ENCODE peak calls at places on chromosomes 11 and 22, in four cellular contexts. One of them, this sample, is unnamed.

GRCh38 chr11:61339490-61339878 is 6.5 kb downstream of the TKFC start:
- DNase-seq in fibroblast of pulmonary artery: no peak
- DNase-seq in skeletal muscle cell: no peak
- DNase-seq in kidney: no peak
- DNase-seq in this sample: no peak

GRCh38 chr22:31089101-31090100 is 8.3 kb downstream of the SMTN start:
- DNase-seq in kidney: no peak
- DNase-seq in fibroblast of pulmonary artery: peak
- DNase-seq in skeletal muscle cell: no peak
- DNase-seq in this sample: peak

GRCh38 chr11:115739878-115740277 is 235.7 kb upstream of the CADM1 start:
- DNase-seq in skeletal muscle cell: no peak
- DNase-seq in fibroblast of pulmonary artery: no peak
- DNase-seq in kidney: no peak
- DNase-seq in this sample: no peak

GRCh38 chr22:24068377-24068680 is 57.2 kb downstream of the CABIN1 start:
- DNase-seq in kidney: no peak
- DNase-seq in fibroblast of pulmonary artery: no peak
- DNase-seq in skeletal muscle cell: no peak
- DNase-seq in this sample: no peak

GRCh38 chr22:30947821-30948454 is 20.6 kb downstream of the MORC2 start:
- DNase-seq in skeletal muscle cell: peak
- DNase-seq in fibroblast of pulmonary artery: peak
- DNase-seq in kidney: no peak
- DNase-seq in this sample: peak

GRCh38 chr11:43905788-43906187 is 25.2 kb downstream of the ALKBH3 start:
- DNase-seq in fibroblast of pulmonary artery: peak
- DNase-seq in skeletal muscle cell: no peak
- DNase-seq in kidney: no peak
- DNase-seq in this sample: peak

GRCh38 chr22:28829358-28830181 is 29.2 kb upstream of the XBP1 start:
- DNase-seq in kidney: peak
- DNase-seq in skeletal muscle cell: peak
- DNase-seq in fibroblast of pulmonary artery: peak
- DNase-seq in this sample: peak

GRCh38 chr11:67667490-67668190 is 6.8 kb downstream of the ALDH3B2 start:
- DNase-seq in fibroblast of pulmonary artery: no peak
- DNase-seq in skeletal muscle cell: no peak
- DNase-seq in kidney: peak
- DNase-seq in this sample: no peak

GRCh38 chr11:61828629-61829407 is 718 bp downstream of the FADS2 start:
- DNase-seq in kidney: peak
- DNase-seq in skeletal muscle cell: no peak
- DNase-seq in fibroblast of pulmonary artery: peak
- DNase-seq in this sample: peak

GRCh38 chr11:58905716-58906547 is 33.4 kb upstream of the GLYATL1 start:
- DNase-seq in skeletal muscle cell: peak
- DNase-seq in kidney: no peak
- DNase-seq in fibroblast of pulmonary artery: peak
- DNase-seq in this sample: peak

GRCh38 chr11:102177974-102178631 is 67.9 kb downstream of the YAP1 start:
- DNase-seq in kidney: no peak
- DNase-seq in fibroblast of pulmonary artery: peak
- DNase-seq in skeletal muscle cell: peak
- DNase-seq in this sample: peak

GRCh38 chr11:116595305-116595880 is 177.4 kb downstream of the BUD13 start:
- DNase-seq in skeletal muscle cell: no peak
- DNase-seq in fibroblast of pulmonary artery: no peak
- DNase-seq in kidney: no peak
- DNase-seq in this sample: no peak

GRCh38 chr11:115304774-115305472 is 199.3 kb downstream of the CADM1 start:
- DNase-seq in kidney: no peak
- DNase-seq in fibroblast of pulmonary artery: no peak
- DNase-seq in skeletal muscle cell: no peak
- DNase-seq in this sample: no peak

GRCh38 chr11:57761301-57762234 is at the start of gene CTNND1:
- DNase-seq in kidney: peak
- DNase-seq in skeletal muscle cell: peak
- DNase-seq in fibroblast of pulmonary artery: peak
- DNase-seq in this sample: peak

GRCh38 chr22:48146426-48146825 is 1384.0 kb downstream of the TBC1D22A start:
- DNase-seq in fibroblast of pulmonary artery: no peak
- DNase-seq in kidney: no peak
- DNase-seq in skeletal muscle cell: no peak
- DNase-seq in this sample: no peak

GRCh38 chr11:9615031-9615451 is 41.6 kb downstream of the WEE1 start:
- DNase-seq in fibroblast of pulmonary artery: no peak
- DNase-seq in skeletal muscle cell: no peak
- DNase-seq in kidney: no peak
- DNase-seq in this sample: peak

GRCh38 chr11:78651136-78651775 is 76.6 kb upstream of the NARS2 start:
- DNase-seq in fibroblast of pulmonary artery: no peak
- DNase-seq in skeletal muscle cell: no peak
- DNase-seq in kidney: no peak
- DNase-seq in this sample: no peak

GRCh38 chr11:10456519-10456918 is 1.5 kb downstream of the AMPD3 start:
- DNase-seq in kidney: no peak
- DNase-seq in fibroblast of pulmonary artery: no peak
- DNase-seq in skeletal muscle cell: no peak
- DNase-seq in this sample: peak

GRCh38 chr22:16654882-16655281 is 62.3 kb upstream of the CCT8L2 start:
- DNase-seq in skeletal muscle cell: no peak
- DNase-seq in kidney: no peak
- DNase-seq in fibroblast of pulmonary artery: no peak
- DNase-seq in this sample: no peak

DNA sequence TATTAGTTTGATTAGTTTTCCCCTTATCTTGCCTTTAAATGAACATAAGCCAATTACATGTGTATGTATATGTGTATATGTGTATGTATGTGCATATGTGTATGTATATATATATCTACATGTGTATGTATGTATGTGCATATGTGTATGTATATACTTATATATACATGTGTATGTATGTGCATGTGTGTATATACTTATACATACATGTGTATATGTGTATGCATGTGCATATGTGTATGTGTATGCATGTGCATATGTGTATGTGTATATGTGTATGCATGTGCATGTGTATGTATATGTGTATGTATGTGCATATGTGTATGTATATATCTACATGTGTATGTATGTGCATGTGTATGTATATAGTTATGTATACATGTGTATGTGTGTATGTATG is 65.5 kb upstream of the CCT8L2 start:
- DNase-seq in skeletal muscle cell: no peak
- DNase-seq in fibroblast of pulmonary artery: no peak
- DNase-seq in kidney: no peak
- DNase-seq in this sample: no peak
- H3K4me3 ChIP-seq in skeletal muscle cell: no peak
- H3K4me3 ChIP-seq in fibroblast of pulmonary artery: no peak
- H3K4me3 ChIP-seq in kidney: no peak
- H3K4me3 ChIP-seq in this sample: no peak

GRCh38 chr22:44748524-44748923 is 3.9 kb upstream of the ARHGAP8 start:
- DNase-seq in fibroblast of pulmonary artery: no peak
- DNase-seq in kidney: no peak
- DNase-seq in skeletal muscle cell: no peak
- DNase-seq in this sample: no peak

GRCh38 chr22:44743247-44743646 is 9.1 kb upstream of the ARHGAP8 start:
- DNase-seq in kidney: peak
- DNase-seq in fibroblast of pulmonary artery: no peak
- DNase-seq in skeletal muscle cell: no peak
- DNase-seq in this sample: no peak

GRCh38 chr22:44743804-44744211 is 8.6 kb upstream of the ARHGAP8 start:
- DNase-seq in fibroblast of pulmonary artery: no peak
- DNase-seq in skeletal muscle cell: no peak
- DNase-seq in kidney: no peak
- DNase-seq in this sample: no peak

GRCh38 chr22:44746836-44747519 is 5.4 kb upstream of the ARHGAP8 start:
- DNase-seq in kidney: no peak
- DNase-seq in skeletal muscle cell: no peak
- DNase-seq in fibroblast of pulmonary artery: no peak
- DNase-seq in this sample: no peak

GRCh38 chr22:44746061-44746789 is 6.2 kb upstream of the ARHGAP8 start:
- DNase-seq in skeletal muscle cell: no peak
- DNase-seq in kidney: no peak
- DNase-seq in fibroblast of pulmonary artery: no peak
- DNase-seq in this sample: no peak
- H3K4me3 ChIP-seq in skeletal muscle cell: no peak
- H3K4me3 ChIP-seq in kidney: no peak
- H3K4me3 ChIP-seq in fibroblast of pulmonary artery: no peak
- H3K4me3 ChIP-seq in this sample: no peak

GRCh38 chr11:16738949-16739262 is 459 bp downstream of the C11orf58 start:
- DNase-seq in kidney: no peak
- DNase-seq in skeletal muscle cell: no peak
- DNase-seq in fibroblast of pulmonary artery: no peak
- DNase-seq in this sample: no peak

GRCh38 chr11:16744128-16744725 is 5.8 kb downstream of the C11orf58 start:
- DNase-seq in skeletal muscle cell: no peak
- DNase-seq in fibroblast of pulmonary artery: no peak
- DNase-seq in kidney: no peak
- DNase-seq in this sample: no peak

GRCh38 chr11:16743478-16743877 is 5.0 kb downstream of the C11orf58 start:
- DNase-seq in kidney: no peak
- DNase-seq in fibroblast of pulmonary artery: no peak
- DNase-seq in skeletal muscle cell: no peak
- DNase-seq in this sample: no peak

GRCh38 chr11:16739326-16739875 is 954 bp downstream of the C11orf58 start:
- DNase-seq in kidney: no peak
- DNase-seq in skeletal muscle cell: no peak
- DNase-seq in fibroblast of pulmonary artery: peak
- DNase-seq in this sample: peak

GRCh38 chr11:16741473-16741872 is 3.0 kb downstream of the C11orf58 start:
- DNase-seq in kidney: no peak
- DNase-seq in fibroblast of pulmonary artery: no peak
- DNase-seq in skeletal muscle cell: no peak
- DNase-seq in this sample: no peak
- H3K4me3 ChIP-seq in kidney: no peak
- H3K4me3 ChIP-seq in fibroblast of pulmonary artery: no peak
- H3K4me3 ChIP-seq in skeletal muscle cell: no peak
- H3K4me3 ChIP-seq in this sample: no peak

DNA sequence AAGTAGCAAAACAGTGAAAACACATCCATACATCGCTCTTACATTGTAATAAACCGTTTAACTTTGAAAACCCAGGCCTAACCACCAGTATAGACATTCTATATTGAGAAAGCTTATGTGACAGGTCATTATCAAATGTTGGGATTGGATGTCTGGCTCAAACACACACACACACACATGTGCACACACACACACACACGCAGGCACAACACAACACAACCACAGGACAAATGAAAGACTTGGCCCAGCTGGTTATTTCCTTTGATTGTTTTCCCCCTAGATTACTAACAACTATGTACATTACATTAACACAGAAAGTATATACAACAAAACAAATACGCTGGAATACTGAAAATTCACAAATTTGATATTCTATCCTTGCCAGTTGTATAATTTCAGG is 119.7 kb downstream of the APOL5 start:
- DNase-seq in skeletal muscle cell: no peak
- DNase-seq in fibroblast of pulmonary artery: peak
- DNase-seq in kidney: no peak
- DNase-seq in this sample: no peak
- H3K4me3 ChIP-seq in skeletal muscle cell: peak
- H3K4me3 ChIP-seq in fibroblast of pulmonary artery: peak
- H3K4me3 ChIP-seq in kidney: no peak
- H3K4me3 ChIP-seq in this sample: peak

GRCh38 chr11:121451178-121451981 is 734 bp upstream of the SORL1 start:
- DNase-seq in kidney: peak
- DNase-seq in fibroblast of pulmonary artery: no peak
- DNase-seq in skeletal muscle cell: no peak
- DNase-seq in this sample: no peak

GRCh38 chr11:121455115-121455514 is 2.3 kb upstream of the SORL1-AS1 start:
- DNase-seq in kidney: no peak
- DNase-seq in fibroblast of pulmonary artery: no peak
- DNase-seq in skeletal muscle cell: no peak
- DNase-seq in this sample: no peak

GRCh38 chr11:121452609-121453150 is at the start of gene SORL1-AS1:
- DNase-seq in fibroblast of pulmonary artery: no peak
- DNase-seq in kidney: no peak
- DNase-seq in skeletal muscle cell: no peak
- DNase-seq in this sample: no peak

GRCh38 chr11:121451982-121452608 is at the start of gene SORL1:
- DNase-seq in kidney: peak
- DNase-seq in fibroblast of pulmonary artery: peak
- DNase-seq in skeletal muscle cell: no peak
- DNase-seq in this sample: peak

GRCh38 chr11:121453589-121454299 is 977 bp upstream of the SORL1-AS1 start:
- DNase-seq in fibroblast of pulmonary artery: no peak
- DNase-seq in kidney: no peak
- DNase-seq in skeletal muscle cell: no peak
- DNase-seq in this sample: no peak
- H3K4me3 ChIP-seq in fibroblast of pulmonary artery: no peak
- H3K4me3 ChIP-seq in kidney: no peak
- H3K4me3 ChIP-seq in skeletal muscle cell: no peak
- H3K4me3 ChIP-seq in this sample: no peak

GRCh38 chr22:27689664-27690063 is 111.9 kb downstream of the MN1 start:
- DNase-seq in fibroblast of pulmonary artery: no peak
- DNase-seq in skeletal muscle cell: no peak
- DNase-seq in kidney: no peak
- DNase-seq in this sample: no peak
- H3K4me3 ChIP-seq in fibroblast of pulmonary artery: no peak
- H3K4me3 ChIP-seq in skeletal muscle cell: no peak
- H3K4me3 ChIP-seq in kidney: no peak
- H3K4me3 ChIP-seq in this sample: no peak

GRCh38 chr11:107857550-107858216 is 904 bp downstream of the SLC35F2 start:
- DNase-seq in fibroblast of pulmonary artery: no peak
- DNase-seq in kidney: no peak
- DNase-seq in skeletal muscle cell: no peak
- DNase-seq in this sample: peak
- H3K4me3 ChIP-seq in fibroblast of pulmonary artery: peak
- H3K4me3 ChIP-seq in kidney: peak
- H3K4me3 ChIP-seq in skeletal muscle cell: peak
- H3K4me3 ChIP-seq in this sample: peak

DNA sequence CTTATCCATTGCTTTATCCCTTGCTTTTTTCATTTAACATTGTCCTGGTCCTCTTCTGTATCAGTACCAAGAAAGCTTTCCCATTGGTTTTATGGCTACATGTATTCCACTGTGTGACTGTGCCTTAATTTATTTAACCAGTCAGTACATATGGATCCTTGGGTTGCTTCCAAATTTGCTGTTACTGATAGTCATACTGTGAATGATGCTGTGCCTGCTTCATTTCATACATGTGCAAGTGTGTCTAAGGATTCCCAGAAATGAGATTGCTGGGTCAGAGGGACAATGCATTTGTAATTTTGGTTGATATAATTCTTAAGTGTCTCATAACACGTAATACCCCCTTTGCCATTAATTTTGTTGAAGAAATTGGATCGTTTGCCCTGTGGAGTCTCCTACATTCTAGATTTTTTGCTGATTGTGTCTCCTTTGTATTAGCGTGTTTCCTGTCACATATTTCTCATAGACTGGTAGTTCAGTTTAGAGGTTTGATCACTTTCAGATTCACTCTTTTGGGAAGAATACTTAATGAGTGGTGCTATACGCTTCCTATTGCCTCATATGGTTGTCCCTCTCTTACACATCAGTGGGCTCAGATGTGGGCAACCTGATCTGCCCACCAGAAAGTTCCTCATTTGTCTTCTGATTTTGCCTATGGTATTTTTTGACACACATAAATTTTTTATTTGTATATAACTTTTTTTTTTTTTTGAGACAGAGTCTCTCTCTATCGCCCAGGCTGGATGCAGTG is 35.2 kb downstream of the MYBPC3 start:
- DNase-seq in kidney: no peak
- DNase-seq in fibroblast of pulmonary artery: no peak
- DNase-seq in skeletal muscle cell: no peak
- DNase-seq in this sample: no peak
- H3K4me3 ChIP-seq in kidney: no peak
- H3K4me3 ChIP-seq in fibroblast of pulmonary artery: no peak
- H3K4me3 ChIP-seq in skeletal muscle cell: no peak
- H3K4me3 ChIP-seq in this sample: no peak

GRCh38 chr22:32803020-32803758 is 1.7 kb downstream of the TIMP3 start:
- DNase-seq in kidney: no peak
- DNase-seq in skeletal muscle cell: no peak
- DNase-seq in fibroblast of pulmonary artery: no peak
- DNase-seq in this sample: peak
- H3K4me3 ChIP-seq in kidney: peak
- H3K4me3 ChIP-seq in skeletal muscle cell: peak
- H3K4me3 ChIP-seq in fibroblast of pulmonary artery: peak
- H3K4me3 ChIP-seq in this sample: peak